ENCODE peak calls at places on chromosomes 5 and 9, in six cellular contexts. M, D, J, O, P and Z are unnamed samples.

GRCh38 chr5:34436761-34437501 is 219.2 kb upstream of the RAI14 start:
- DNase-seq in M (no peak), D (no peak), J (no peak), O (peak; percentile 86), P (no peak), Z (no peak)

GRCh38 chr9:114899461-114899860 is 30.9 kb downstream of the TNFSF8 start:
- DNase-seq in M (no peak), D (no peak), J (no peak), O (no peak), P (no peak), Z (no peak)

GRCh38 chr9:132703336-132703735 is 33.1 kb downstream of the GTF3C4 start:
- DNase-seq in M (no peak), D (no peak), J (no peak), O (no peak), P (no peak), Z (no peak)

GRCh38 chr9:109769250-109769649 is 10.7 kb upstream of the PALM2AKAP2 start:
- DNase-seq in M (no peak), D (no peak), J (no peak), O (no peak), P (no peak), Z (no peak)

GRCh38 chr5:22470408-22470807 is 382.7 kb downstream of the CDH12 start:
- DNase-seq in M (no peak), D (no peak), J (no peak), O (no peak), P (no peak), Z (no peak)

GRCh38 chr5:23930985-23931384 is 423.6 kb downstream of the PRDM9 start:
- DNase-seq in M (no peak), D (no peak), J (peak; percentile 13), O (no peak), P (no peak), Z (no peak)

GRCh38 chr5:95422842-95423241 is 31.7 kb downstream of the FAM81B start:
- DNase-seq in M (no peak), D (no peak), J (no peak), O (peak; percentile 69), P (no peak), Z (no peak)

GRCh38 chr5:91384671-91385430 is 1.7 kb upstream of the ARRDC3 start:
- DNase-seq in M (peak; percentile 65), D (peak; percentile 89), J (peak; percentile 92), O (peak; percentile 96), P (no peak), Z (no peak)

GRCh38 chr9:137056739-137057407 is 3.0 kb upstream of the ENTPD2 start:
- DNase-seq in M (no peak), D (no peak), J (peak; percentile 57), O (no peak), P (no peak), Z (no peak)

GRCh38 chr9:118643118-118643517 is 726.1 kb downstream of the BRINP1 start:
- DNase-seq in M (peak; percentile 92), D (peak; percentile 67), J (peak; percentile 53), O (no peak), P (no peak), Z (no peak)

GRCh38 chr9:85045271-85045670 is 375.7 kb downstream of the NTRK2 start:
- DNase-seq in M (no peak), D (peak; percentile 39), J (peak; percentile 19), O (no peak), P (no peak), Z (no peak)

GRCh38 chr5:38426986-38427950 is 129.2 kb downstream of the LIFR start:
- DNase-seq in M (no peak), D (no peak), J (no peak), O (no peak), P (no peak), Z (no peak)

GRCh38 chr5:82283893-82284292 is 5.7 kb upstream of the RPS23 start:
- DNase-seq in M (no peak), D (no peak), J (no peak), O (no peak), P (no peak), Z (no peak)

GRCh38 chr9:91062281-91062680 is 260.7 kb downstream of the SYK start:
- DNase-seq in M (no peak), D (no peak), J (no peak), O (no peak), P (no peak), Z (no peak)

GRCh38 chr9:127395491-127396252 is 1.3 kb upstream of the SLC2A8 start:
- DNase-seq in M (no peak), D (no peak), J (no peak), O (no peak), P (no peak), Z (no peak)

GRCh38 chr9:99105152-99106043 is 485 bp downstream of the TGFBR1 start:
- DNase-seq in M (no peak), D (no peak), J (peak; percentile 63), O (peak; percentile 63), P (peak; percentile 90), Z (peak; percentile 15)

GRCh38 chr9:124792257-124792975 is 15.5 kb downstream of the OLFML2A start:
- DNase-seq in M (no peak), D (no peak), J (no peak), O (no peak), P (no peak), Z (no peak)

GRCh38 chr5:132962429-132962928 is 955 bp downstream of the AFF4 start:
- DNase-seq in M (no peak), D (peak; percentile 32), J (peak; percentile 60), O (peak; percentile 87), P (no peak), Z (no peak)

GRCh38 chr5:52776116-52776515 is 11.6 kb upstream of the ITGA1 start:
- DNase-seq in M (no peak), D (no peak), J (no peak), O (no peak), P (no peak), Z (no peak)

GRCh38 chr5:179188636-179189035 is 128.5 kb downstream of the ZNF354C start:
- DNase-seq in M (no peak), D (no peak), J (no peak), O (no peak), P (peak; percentile 33), Z (no peak)

GRCh38 chr5:58107704-58108103 is 352.2 kb downstream of the PLK2 start:
- DNase-seq in M (no peak), D (no peak), J (no peak), O (peak; percentile 8), P (no peak), Z (no peak)

GRCh38 chr5:171709930-171710329 is 75.7 kb upstream of the SMIM23 start:
- DNase-seq in M (no peak), D (no peak), J (no peak), O (no peak), P (no peak), Z (no peak)

GRCh38 chr9:18208166-18209059 is 265.5 kb upstream of the ADAMTSL1 start:
- DNase-seq in M (no peak), D (no peak), J (peak; percentile 42), O (peak; percentile 30), P (no peak), Z (no peak)

GRCh38 chr9:109498195-109499060 is at the start of gene PTPN3:
- DNase-seq in M (no peak), D (no peak), J (peak; percentile 22), O (no peak), P (no peak), Z (no peak)

GRCh38 chr9:94553029-94553938 is 1.6 kb upstream of the PCAT7 start:
- DNase-seq in M (no peak), D (no peak), J (peak; percentile 41), O (no peak), P (no peak), Z (no peak)
- H3K4me3 ChIP-seq in M (no peak overlapping the region), D (peak overlapping the region; percentile 56), J (peak overlapping the region; percentile 63), O (no peak overlapping the region), P (no peak overlapping the region), Z (no peak overlapping the region)

DNA sequence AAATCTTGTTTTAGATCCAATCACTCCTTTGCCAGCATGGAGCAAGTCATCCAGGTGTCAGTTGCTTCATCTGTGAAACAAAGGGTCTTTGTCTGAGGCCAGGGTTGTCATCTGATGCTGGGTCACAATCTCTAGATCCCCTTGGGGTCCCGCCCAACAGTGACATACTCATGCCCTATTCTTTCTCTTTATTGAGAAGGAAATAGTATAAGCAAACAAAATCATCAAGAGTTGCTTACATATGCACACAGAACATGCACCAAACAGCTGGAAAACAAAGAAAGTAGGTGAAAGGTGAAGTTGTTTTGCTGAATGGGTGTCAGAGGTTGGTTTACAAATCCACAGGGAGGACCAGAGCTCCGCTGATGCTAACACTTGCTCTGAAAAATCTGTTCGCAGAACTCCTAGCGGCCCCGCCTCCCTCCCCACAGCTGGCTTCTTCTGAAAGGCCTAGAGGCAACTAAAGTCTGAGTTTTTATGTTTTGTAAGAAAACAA is 106.1 kb upstream of the SLC44A1 start:
- DNase-seq in M (no peak), D (no peak), J (no peak), O (peak; percentile 82), P (peak; percentile 65), Z (no peak)
- H3K4me3 ChIP-seq in M (no peak overlapping the region), D (no peak overlapping the region), J (no peak overlapping the region), O (no peak overlapping the region), P (no peak overlapping the region), Z (no peak overlapping the region)

GRCh38 chr5:16863380-16864007 is 72.6 kb downstream of the MYO10 start:
- DNase-seq in M (no peak), D (no peak), J (no peak), O (no peak), P (no peak), Z (no peak)
- H3K4me3 ChIP-seq in M (no peak overlapping the region), D (no peak overlapping the region), J (no peak overlapping the region), O (no peak overlapping the region), P (no peak overlapping the region), Z (no peak overlapping the region)

GRCh38 chr9:108442604-108443277 is 413.0 kb downstream of the ACTL7B start:
- DNase-seq in M (no peak), D (no peak), J (no peak), O (no peak), P (no peak), Z (no peak)

GRCh38 chr9:108443741-108444140 is 412.0 kb downstream of the ACTL7B start:
- DNase-seq in M (no peak), D (no peak), J (no peak), O (peak; percentile 47), P (no peak), Z (no peak)

GRCh38 chr9:108443278-108443633 is 412.5 kb downstream of the ACTL7B start:
- DNase-seq in M (no peak), D (no peak), J (no peak), O (peak; percentile 84), P (no peak), Z (no peak)

GRCh38 chr9:108445431-108446018 is 410.3 kb downstream of the ACTL7B start:
- DNase-seq in M (no peak), D (no peak), J (no peak), O (no peak), P (no peak), Z (no peak)

DNA sequence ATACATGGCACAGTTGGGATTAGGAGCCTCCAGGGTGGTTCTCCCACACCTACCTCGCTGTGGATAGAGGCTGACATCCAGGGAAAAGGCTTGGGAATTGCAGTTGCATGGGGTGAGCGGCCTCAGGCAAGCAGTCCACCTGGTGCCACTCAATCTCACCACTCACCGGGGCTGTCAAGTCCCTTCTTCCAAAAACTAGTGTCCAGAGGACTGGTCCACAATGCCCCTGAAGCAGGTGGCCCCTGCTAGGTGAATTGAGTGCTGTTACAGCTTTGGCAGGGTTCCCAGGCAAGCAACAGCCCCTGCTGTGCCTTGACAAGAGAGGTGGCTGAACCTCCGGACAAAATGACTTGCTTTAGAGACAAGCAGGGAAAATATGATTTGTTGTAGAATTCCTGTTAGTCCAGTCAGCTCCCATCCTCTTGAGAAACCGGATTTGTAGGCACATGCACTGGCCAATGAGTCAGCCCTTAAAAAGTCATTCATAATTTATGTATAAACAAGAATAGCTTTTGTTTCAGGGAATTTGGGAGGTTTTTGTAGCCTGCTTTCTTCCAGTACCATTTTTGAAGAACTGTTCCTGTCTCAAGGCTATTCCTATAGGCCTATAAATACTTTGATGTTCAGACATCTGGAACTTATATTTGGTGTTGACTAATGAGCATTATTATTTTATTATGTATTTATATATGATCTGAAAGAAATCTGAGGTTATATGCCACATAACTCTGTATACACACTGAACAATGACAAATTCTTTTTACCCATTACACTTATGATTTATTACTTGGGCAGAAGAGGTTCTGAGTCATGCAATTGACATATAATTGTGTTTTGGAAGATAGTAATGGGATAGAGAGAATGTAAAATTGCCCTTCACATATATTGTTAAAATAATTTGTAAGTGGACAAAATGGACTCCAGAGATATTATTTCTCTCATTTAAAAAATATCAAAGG is 411.1 kb downstream of the ACTL7B start:
- DNase-seq in M (peak; percentile 43), D (no peak), J (peak; percentile 30), O (peak; percentile 95), P (no peak), Z (no peak)
- H3K4me3 ChIP-seq in M (no peak overlapping the region), D (no peak overlapping the region), J (no peak overlapping the region), O (peak overlapping the region; percentile 47), P (no peak overlapping the region), Z (peak overlapping the region; percentile 47)